ENCODE peak calls at places on chromosomes 6 and 20, in four cellular contexts. One of them, this sample, is unnamed.
A peak's percentile ranks its signal among the peaks of the same experiment; 100 is the strongest.

GRCh38 chr6:8839626-8840025 is 404.3 kb upstream of the SLC35B3 start:
- DNase-seq in H9: no peak
- DNase-seq in neuronal stem cell: no peak
- DNase-seq in H1: no peak
- DNase-seq in this sample: no peak

GRCh38 chr6:10838794-10839333 is 525 bp upstream of the MAK start:
- DNase-seq in H9: no peak
- DNase-seq in neuronal stem cell: no peak
- DNase-seq in H1: no peak
- DNase-seq in this sample: no peak

GRCh38 chr20:57223648-57224489 is 42.6 kb downstream of the BMP7 start:
- DNase-seq in H9: no peak
- DNase-seq in neuronal stem cell: no peak
- DNase-seq in H1: no peak
- DNase-seq in this sample: no peak

GRCh38 chr6:22906091-22906549 is 336.8 kb downstream of the HDGFL1 start:
- DNase-seq in H9: no peak
- DNase-seq in neuronal stem cell: no peak
- DNase-seq in H1: no peak
- DNase-seq in this sample: peak; percentile 22

GRCh38 chr6:710601-711571 is 17.9 kb upstream of the EXOC2 start:
- DNase-seq in H9: peak; percentile 60
- DNase-seq in neuronal stem cell: peak; percentile 32
- DNase-seq in H1: peak; percentile 75
- DNase-seq in this sample: peak; percentile 91

GRCh38 chr6:111939902-111940301 is 66.7 kb upstream of the FYN start:
- DNase-seq in H9: no peak
- DNase-seq in neuronal stem cell: no peak
- DNase-seq in H1: no peak
- DNase-seq in this sample: no peak

GRCh38 chr20:13416531-13416930 is 195.5 kb downstream of the ISM1 start:
- DNase-seq in H9: no peak
- DNase-seq in neuronal stem cell: no peak
- DNase-seq in H1: no peak
- DNase-seq in this sample: no peak

GRCh38 chr6:170435766-170436165 is 117.3 kb downstream of the PSMB1 start:
- DNase-seq in H9: no peak
- DNase-seq in neuronal stem cell: no peak
- DNase-seq in H1: no peak
- DNase-seq in this sample: no peak

GRCh38 chr6:42519779-42520178 is 44.0 kb upstream of the UBR2 start:
- DNase-seq in H9: no peak
- DNase-seq in neuronal stem cell: no peak
- DNase-seq in H1: no peak
- DNase-seq in this sample: no peak

GRCh38 chr6:135871296-135871695 is 19.8 kb downstream of the PDE7B start:
- DNase-seq in H9: no peak
- DNase-seq in neuronal stem cell: no peak
- DNase-seq in H1: no peak
- DNase-seq in this sample: no peak

GRCh38 chr6:46684771-46685170 is 2.9 kb upstream of the TDRD6 start:
- DNase-seq in H9: no peak
- DNase-seq in neuronal stem cell: no peak
- DNase-seq in H1: no peak
- DNase-seq in this sample: peak; percentile 44

GRCh38 chr6:63121166-63121565 is 90.1 kb upstream of the FKBP1C start:
- DNase-seq in H9: peak; percentile 26
- DNase-seq in neuronal stem cell: no peak
- DNase-seq in H1: no peak
- DNase-seq in this sample: no peak

GRCh38 chr6:8108031-8108660 is 5.8 kb upstream of the EEF1E1 start:
- DNase-seq in H9: no peak
- DNase-seq in neuronal stem cell: no peak
- DNase-seq in H1: no peak
- DNase-seq in this sample: peak; percentile 95

GRCh38 chr6:124963416-124964083 is 1.3 kb downstream of the RNF217 start:
- DNase-seq in H9: no peak
- DNase-seq in neuronal stem cell: no peak
- DNase-seq in H1: no peak
- DNase-seq in this sample: peak; percentile 72

GRCh38 chr6:170296746-170297576 is 6.1 kb upstream of the DLL1 start:
- DNase-seq in H9: no peak
- DNase-seq in neuronal stem cell: peak; percentile 74
- DNase-seq in H1: peak; percentile 63
- DNase-seq in this sample: no peak

GRCh38 chr20:54212226-54212625 is 4.3 kb downstream of the PFDN4 start:
- DNase-seq in H9: no peak
- DNase-seq in neuronal stem cell: no peak
- DNase-seq in H1: no peak
- DNase-seq in this sample: peak; percentile 71

GRCh38 chr6:105897131-105897530 is 189.0 kb upstream of the PRDM1 start:
- DNase-seq in H9: no peak
- DNase-seq in neuronal stem cell: no peak
- DNase-seq in H1: no peak
- DNase-seq in this sample: no peak

GRCh38 chr6:100353276-100354015 is 111.3 kb downstream of the SIM1 start:
- DNase-seq in H9: no peak
- DNase-seq in neuronal stem cell: no peak
- DNase-seq in H1: no peak
- DNase-seq in this sample: peak; percentile 21

GRCh38 chr20:22825546-22825945 is 209.6 kb upstream of the SSTR4 start:
- DNase-seq in H9: no peak
- DNase-seq in neuronal stem cell: no peak
- DNase-seq in H1: no peak
- DNase-seq in this sample: no peak

GRCh38 chr6:134097114-134097707 is 44.8 kb upstream of the SLC2A12 start:
- DNase-seq in H9: peak; percentile 41
- DNase-seq in neuronal stem cell: peak; percentile 67
- DNase-seq in H1: peak; percentile 71
- DNase-seq in this sample: peak; percentile 69

GRCh38 chr6:159837141-159837490 is 37.0 kb downstream of the PNLDC1 start:
- DNase-seq in H9: no peak
- DNase-seq in neuronal stem cell: no peak
- DNase-seq in H1: no peak
- DNase-seq in this sample: no peak

GRCh38 chr6:13924146-13924948 is 405 bp upstream of the RNF182 start:
- DNase-seq in H9: peak; percentile 75
- DNase-seq in neuronal stem cell: peak; percentile 87
- DNase-seq in H1: peak; percentile 87
- DNase-seq in this sample: peak; percentile 78

GRCh38 chr6:138372711-138373463 is 4.8 kb upstream of the SMIM28 start:
- DNase-seq in H9: no peak
- DNase-seq in neuronal stem cell: no peak
- DNase-seq in H1: no peak
- DNase-seq in this sample: no peak

GRCh38 chr6:29841030-29841429 is 13.4 kb downstream of the HLA-G start:
- DNase-seq in H9: no peak
- DNase-seq in neuronal stem cell: no peak
- DNase-seq in H1: no peak
- DNase-seq in this sample: no peak

GRCh38 chr20:43666376-43667328 is at the start of gene MYBL2:
- DNase-seq in H9: peak; percentile 87
- DNase-seq in neuronal stem cell: peak; percentile 73
- DNase-seq in H1: peak; percentile 84
- DNase-seq in this sample: peak; percentile 63

GRCh38 chr6:33420493-33421343 is 853 bp downstream of the SYNGAP1 start:
- DNase-seq in H9: no peak
- DNase-seq in neuronal stem cell: no peak
- DNase-seq in H1: no peak
- DNase-seq in this sample: no peak

GRCh38 chr20:23350855-23351838 is 556 bp downstream of the NXT1 start:
- DNase-seq in H9: peak; percentile 65
- DNase-seq in neuronal stem cell: no peak
- DNase-seq in H1: peak; percentile 70
- DNase-seq in this sample: peak; percentile 79

GRCh38 chr6:121917834-121918559 is 481.5 kb upstream of the HSF2 start:
- DNase-seq in H9: no peak
- DNase-seq in neuronal stem cell: no peak
- DNase-seq in H1: no peak
- DNase-seq in this sample: no peak

GRCh38 chr20:38460040-38460623 is 12.5 kb upstream of the RALGAPB start:
- DNase-seq in H9: no peak
- DNase-seq in neuronal stem cell: no peak
- DNase-seq in H1: no peak
- DNase-seq in this sample: peak; percentile 80

GRCh38 chr6:11675610-11676009 is 103.0 kb downstream of the ADTRP start:
- DNase-seq in H9: no peak
- DNase-seq in neuronal stem cell: no peak
- DNase-seq in H1: no peak
- DNase-seq in this sample: no peak

GRCh38 chr6:166565084-166565651 is 21.3 kb downstream of the RAMACL start:
- DNase-seq in H9: no peak
- DNase-seq in neuronal stem cell: no peak
- DNase-seq in H1: no peak
- DNase-seq in this sample: no peak

GRCh38 chr20:63915471-63915870 is 20.5 kb downstream of the DNAJC5 start:
- DNase-seq in H9: no peak
- DNase-seq in neuronal stem cell: no peak
- DNase-seq in H1: no peak
- DNase-seq in this sample: no peak

DNA sequence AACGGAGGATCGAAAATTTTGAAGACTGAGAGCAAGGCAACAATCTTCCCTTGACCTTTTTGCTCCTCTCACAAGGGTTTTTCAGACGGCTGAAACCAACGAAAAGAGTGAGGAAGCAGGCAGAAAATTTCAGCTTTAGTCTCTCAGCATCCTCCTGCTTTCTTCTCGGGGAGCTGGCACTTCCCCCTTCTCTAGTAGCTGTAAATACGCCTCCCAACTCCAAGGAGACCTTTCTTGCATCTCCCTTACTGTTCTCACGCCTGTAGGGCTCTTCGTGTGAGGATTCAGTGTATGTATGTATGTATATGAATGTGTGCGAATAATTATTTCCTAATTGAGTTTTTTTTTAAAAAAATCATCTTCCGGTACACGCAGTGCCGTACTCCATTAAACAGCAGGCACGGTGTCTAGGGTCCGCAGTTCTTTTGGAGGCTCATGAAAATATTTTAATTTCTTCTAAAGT is 85.3 kb downstream of the HFE start:
- DNase-seq in H9: no peak
- DNase-seq in neuronal stem cell: no peak
- DNase-seq in H1: no peak
- DNase-seq in this sample: peak; percentile 77
- H2BK12ac ChIP-seq in H9: no peak overlapping the region
- H2BK12ac ChIP-seq in neuronal stem cell: no peak overlapping the region
- H2BK12ac ChIP-seq in H1: no peak overlapping the region
- H2BK12ac ChIP-seq in this sample: no peak overlapping the region

GRCh38 chr6:17355404-17355774 is 38.0 kb upstream of the CAP2 start:
- DNase-seq in H9: no peak
- DNase-seq in neuronal stem cell: no peak
- DNase-seq in H1: no peak
- DNase-seq in this sample: no peak
- H4K91ac ChIP-seq in H9: no peak overlapping the region
- H4K91ac ChIP-seq in neuronal stem cell: no peak overlapping the region
- H4K91ac ChIP-seq in H1: no peak overlapping the region
- H4K91ac ChIP-seq in this sample: no peak overlapping the region

DNA sequence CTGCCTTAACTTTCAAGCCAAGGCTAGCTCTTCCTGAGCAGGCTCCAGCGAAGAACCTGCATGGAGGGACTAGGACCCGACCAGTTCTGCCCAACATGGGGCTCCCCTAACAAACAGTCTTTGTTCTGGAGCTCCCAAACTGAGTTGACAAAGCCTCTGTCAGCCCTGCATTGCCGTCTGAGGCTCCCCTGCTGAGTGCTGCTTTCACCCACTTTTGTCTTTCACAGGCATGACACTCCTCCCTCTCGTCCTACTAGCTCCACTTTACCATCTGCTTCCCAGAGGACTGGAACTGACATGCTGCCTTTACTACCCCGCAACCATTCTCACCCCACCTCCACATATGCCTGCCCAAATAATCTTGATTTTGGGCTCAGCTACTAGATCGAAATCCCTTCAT is 45.1 kb upstream of the B4GALT5 start:
- DNase-seq in H9: peak; percentile 61
- DNase-seq in neuronal stem cell: no peak
- DNase-seq in H1: no peak
- DNase-seq in this sample: no peak
- H2BK12ac ChIP-seq in H9: no peak overlapping the region
- H2BK12ac ChIP-seq in neuronal stem cell: no peak overlapping the region
- H2BK12ac ChIP-seq in H1: peak overlapping the region; percentile 93
- H2BK12ac ChIP-seq in this sample: no peak overlapping the region

DNA sequence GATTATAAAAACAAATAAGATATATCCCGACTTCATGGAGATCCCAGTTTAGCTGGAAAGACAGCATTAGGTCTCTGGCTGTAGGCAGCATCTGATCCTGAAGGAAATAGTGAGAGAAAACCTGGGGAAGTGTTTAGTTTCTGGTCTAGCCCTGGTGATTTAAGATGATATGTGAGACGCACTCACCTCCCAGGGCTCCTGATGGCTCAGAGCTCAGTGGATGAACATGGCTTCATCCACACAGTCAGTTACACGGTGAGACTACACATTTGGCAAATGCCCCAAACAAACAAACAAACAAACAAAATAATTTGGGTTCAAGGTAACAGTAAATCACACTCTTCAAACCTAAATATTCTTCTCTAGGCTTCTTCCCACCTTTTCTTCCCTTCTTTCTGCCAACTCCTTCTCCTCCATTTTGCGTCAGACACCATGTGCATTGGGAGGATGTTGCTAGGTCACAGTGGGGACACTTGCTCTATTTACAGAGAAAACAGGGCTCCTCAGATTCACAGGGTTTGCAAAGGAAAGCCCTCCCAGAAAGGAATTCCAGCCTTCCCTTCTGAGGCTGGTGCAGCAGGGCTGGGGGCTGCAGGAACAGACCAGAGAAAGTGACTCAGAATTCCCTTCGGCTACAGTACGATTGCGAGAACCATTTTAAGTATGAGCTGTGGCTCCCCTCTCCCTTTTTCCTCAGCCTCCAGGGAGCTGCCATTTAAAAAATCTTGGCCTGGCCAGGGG is 59.6 kb upstream of the SALL4 start:
- DNase-seq in H9: no peak
- DNase-seq in neuronal stem cell: no peak
- DNase-seq in H1: no peak
- DNase-seq in this sample: peak; percentile 41
- H4K91ac ChIP-seq in H9: no peak overlapping the region
- H4K91ac ChIP-seq in neuronal stem cell: no peak overlapping the region
- H4K91ac ChIP-seq in H1: no peak overlapping the region
- H4K91ac ChIP-seq in this sample: no peak overlapping the region

GRCh38 chr20:7493311-7493710 is 446.9 kb downstream of the HAO1 start:
- DNase-seq in H9: no peak
- DNase-seq in neuronal stem cell: no peak
- DNase-seq in H1: no peak
- DNase-seq in this sample: no peak
- H2BK12ac ChIP-seq in H9: no peak overlapping the region
- H2BK12ac ChIP-seq in neuronal stem cell: no peak overlapping the region
- H2BK12ac ChIP-seq in H1: no peak overlapping the region
- H2BK12ac ChIP-seq in this sample: no peak overlapping the region